ENCODE peak calls at places on chromosomes 13 and 19, in eight cellular contexts. One of them, this sample, is unnamed.

GRCh38 chr19:29487432-29487831 is 38.4 kb upstream of the VSTM2B start:
- DNase-seq in endothelial cell: no peak
- DNase-seq in stimulated activated CD8-positive, alpha-beta memory T cell treated with anti-CD3 and anti-CD28 coated beads, Interleukin-12 subunit alpha, Interleukin-12 subunit beta, amount 100 ng/mL, for 4 hours: no peak
- DNase-seq in HS-27A: no peak
- DNase-seq in activated CD4-positive, alpha-beta T cell treated with anti-CD3 and anti-CD28 coated beads for 48 hours: no peak
- DNase-seq in AG04450: no peak
- DNase-seq in Right ventricle myocardium inferior: peak; percentile 13
- DNase-seq in Ammon's horn: no peak
- DNase-seq in this sample: no peak

GRCh38 chr19:33306853-33307792 is 4.8 kb upstream of the CEBPA start:
- DNase-seq in endothelial cell: no peak
- DNase-seq in stimulated activated CD8-positive, alpha-beta memory T cell treated with anti-CD3 and anti-CD28 coated beads, Interleukin-12 subunit alpha, Interleukin-12 subunit beta, amount 100 ng/mL, for 4 hours: no peak
- DNase-seq in HS-27A: no peak
- DNase-seq in activated CD4-positive, alpha-beta T cell treated with anti-CD3 and anti-CD28 coated beads for 48 hours: no peak
- DNase-seq in AG04450: no peak
- DNase-seq in Right ventricle myocardium inferior: no peak
- DNase-seq in Ammon's horn: no peak
- DNase-seq in this sample: no peak

GRCh38 chr13:111241006-111241755 is 79.3 kb upstream of the TEX29 start:
- DNase-seq in endothelial cell: no peak
- DNase-seq in stimulated activated CD8-positive, alpha-beta memory T cell treated with anti-CD3 and anti-CD28 coated beads, Interleukin-12 subunit alpha, Interleukin-12 subunit beta, amount 100 ng/mL, for 4 hours: no peak
- DNase-seq in HS-27A: no peak
- DNase-seq in activated CD4-positive, alpha-beta T cell treated with anti-CD3 and anti-CD28 coated beads for 48 hours: no peak
- DNase-seq in AG04450: no peak
- DNase-seq in Right ventricle myocardium inferior: no peak
- DNase-seq in Ammon's horn: peak; percentile 98
- DNase-seq in this sample: no peak

GRCh38 chr13:34762312-34762711 is 179.8 kb upstream of the NBEA start:
- DNase-seq in endothelial cell: no peak
- DNase-seq in stimulated activated CD8-positive, alpha-beta memory T cell treated with anti-CD3 and anti-CD28 coated beads, Interleukin-12 subunit alpha, Interleukin-12 subunit beta, amount 100 ng/mL, for 4 hours: no peak
- DNase-seq in HS-27A: no peak
- DNase-seq in activated CD4-positive, alpha-beta T cell treated with anti-CD3 and anti-CD28 coated beads for 48 hours: no peak
- DNase-seq in AG04450: no peak
- DNase-seq in Right ventricle myocardium inferior: no peak
- DNase-seq in Ammon's horn: no peak
- DNase-seq in this sample: no peak

GRCh38 chr19:3508771-3509535 is 2.8 kb downstream of the FZR1 start:
- DNase-seq in endothelial cell: no peak
- DNase-seq in stimulated activated CD8-positive, alpha-beta memory T cell treated with anti-CD3 and anti-CD28 coated beads, Interleukin-12 subunit alpha, Interleukin-12 subunit beta, amount 100 ng/mL, for 4 hours: no peak
- DNase-seq in HS-27A: no peak
- DNase-seq in activated CD4-positive, alpha-beta T cell treated with anti-CD3 and anti-CD28 coated beads for 48 hours: no peak
- DNase-seq in AG04450: no peak
- DNase-seq in Right ventricle myocardium inferior: no peak
- DNase-seq in Ammon's horn: no peak
- DNase-seq in this sample: no peak

GRCh38 chr13:98143157-98143553 is 261 bp downstream of the FARP1 start:
- DNase-seq in endothelial cell: peak; percentile 50
- DNase-seq in stimulated activated CD8-positive, alpha-beta memory T cell treated with anti-CD3 and anti-CD28 coated beads, Interleukin-12 subunit alpha, Interleukin-12 subunit beta, amount 100 ng/mL, for 4 hours: no peak
- DNase-seq in HS-27A: no peak
- DNase-seq in activated CD4-positive, alpha-beta T cell treated with anti-CD3 and anti-CD28 coated beads for 48 hours: no peak
- DNase-seq in AG04450: no peak
- DNase-seq in Right ventricle myocardium inferior: no peak
- DNase-seq in Ammon's horn: no peak
- DNase-seq in this sample: no peak

GRCh38 chr13:78238911-78239310 is 320.3 kb upstream of the EDNRB start:
- DNase-seq in endothelial cell: no peak
- DNase-seq in stimulated activated CD8-positive, alpha-beta memory T cell treated with anti-CD3 and anti-CD28 coated beads, Interleukin-12 subunit alpha, Interleukin-12 subunit beta, amount 100 ng/mL, for 4 hours: no peak
- DNase-seq in HS-27A: no peak
- DNase-seq in activated CD4-positive, alpha-beta T cell treated with anti-CD3 and anti-CD28 coated beads for 48 hours: no peak
- DNase-seq in AG04450: no peak
- DNase-seq in Right ventricle myocardium inferior: no peak
- DNase-seq in Ammon's horn: no peak
- DNase-seq in this sample: no peak

GRCh38 chr19:14477417-14478112 is 2.4 kb upstream of the PTGER1 start:
- DNase-seq in endothelial cell: no peak
- DNase-seq in stimulated activated CD8-positive, alpha-beta memory T cell treated with anti-CD3 and anti-CD28 coated beads, Interleukin-12 subunit alpha, Interleukin-12 subunit beta, amount 100 ng/mL, for 4 hours: no peak
- DNase-seq in HS-27A: no peak
- DNase-seq in activated CD4-positive, alpha-beta T cell treated with anti-CD3 and anti-CD28 coated beads for 48 hours: no peak
- DNase-seq in AG04450: no peak
- DNase-seq in Right ventricle myocardium inferior: no peak
- DNase-seq in Ammon's horn: no peak
- DNase-seq in this sample: no peak

GRCh38 chr13:83325454-83325853 is 556.8 kb downstream of the SLITRK1 start:
- DNase-seq in endothelial cell: no peak
- DNase-seq in stimulated activated CD8-positive, alpha-beta memory T cell treated with anti-CD3 and anti-CD28 coated beads, Interleukin-12 subunit alpha, Interleukin-12 subunit beta, amount 100 ng/mL, for 4 hours: no peak
- DNase-seq in HS-27A: peak; percentile 22
- DNase-seq in activated CD4-positive, alpha-beta T cell treated with anti-CD3 and anti-CD28 coated beads for 48 hours: no peak
- DNase-seq in AG04450: peak; percentile 47
- DNase-seq in Right ventricle myocardium inferior: no peak
- DNase-seq in Ammon's horn: no peak
- DNase-seq in this sample: no peak

GRCh38 chr13:42498521-42498920 is 75.4 kb upstream of the TNFSF11 start:
- DNase-seq in endothelial cell: no peak
- DNase-seq in stimulated activated CD8-positive, alpha-beta memory T cell treated with anti-CD3 and anti-CD28 coated beads, Interleukin-12 subunit alpha, Interleukin-12 subunit beta, amount 100 ng/mL, for 4 hours: no peak
- DNase-seq in HS-27A: no peak
- DNase-seq in activated CD4-positive, alpha-beta T cell treated with anti-CD3 and anti-CD28 coated beads for 48 hours: peak; percentile 24
- DNase-seq in AG04450: no peak
- DNase-seq in Right ventricle myocardium inferior: no peak
- DNase-seq in Ammon's horn: no peak
- DNase-seq in this sample: no peak

GRCh38 chr13:95267662-95268369 is 33.4 kb downstream of the ABCC4 start:
- DNase-seq in endothelial cell: no peak
- DNase-seq in stimulated activated CD8-positive, alpha-beta memory T cell treated with anti-CD3 and anti-CD28 coated beads, Interleukin-12 subunit alpha, Interleukin-12 subunit beta, amount 100 ng/mL, for 4 hours: no peak
- DNase-seq in HS-27A: peak; percentile 65
- DNase-seq in activated CD4-positive, alpha-beta T cell treated with anti-CD3 and anti-CD28 coated beads for 48 hours: no peak
- DNase-seq in AG04450: peak; percentile 94
- DNase-seq in Right ventricle myocardium inferior: no peak
- DNase-seq in Ammon's horn: no peak
- DNase-seq in this sample: peak; percentile 16

GRCh38 chr19:45882652-45883585 is 3.0 kb downstream of the IRF2BP1 start:
- DNase-seq in endothelial cell: peak; percentile 94
- DNase-seq in stimulated activated CD8-positive, alpha-beta memory T cell treated with anti-CD3 and anti-CD28 coated beads, Interleukin-12 subunit alpha, Interleukin-12 subunit beta, amount 100 ng/mL, for 4 hours: peak; percentile 61
- DNase-seq in HS-27A: no peak
- DNase-seq in activated CD4-positive, alpha-beta T cell treated with anti-CD3 and anti-CD28 coated beads for 48 hours: peak; percentile 90
- DNase-seq in AG04450: peak; percentile 60
- DNase-seq in Right ventricle myocardium inferior: peak; percentile 87
- DNase-seq in Ammon's horn: peak; percentile 70
- DNase-seq in this sample: peak; percentile 27

GRCh38 chr13:97758317-97758716 is 195.2 kb upstream of the IPO5 start:
- DNase-seq in endothelial cell: no peak
- DNase-seq in stimulated activated CD8-positive, alpha-beta memory T cell treated with anti-CD3 and anti-CD28 coated beads, Interleukin-12 subunit alpha, Interleukin-12 subunit beta, amount 100 ng/mL, for 4 hours: no peak
- DNase-seq in HS-27A: no peak
- DNase-seq in activated CD4-positive, alpha-beta T cell treated with anti-CD3 and anti-CD28 coated beads for 48 hours: no peak
- DNase-seq in AG04450: no peak
- DNase-seq in Right ventricle myocardium inferior: no peak
- DNase-seq in Ammon's horn: no peak
- DNase-seq in this sample: no peak